ENCODE peak calls at places on chromosomes 7 and 10, in ten cellular contexts. One of them, this sample, is unnamed.

GRCh38 chr7:17915168-17915567 is 25.1 kb downstream of the SNX13 start:
- DNase-seq in GM23338: peak; percentile 21
- DNase-seq in breast epithelium: no peak
- DNase-seq in transverse colon: no peak
- DNase-seq in HCT116: no peak
- DNase-seq in prostate gland: no peak
- DNase-seq in HepG2: no peak
- DNase-seq in stomach: no peak
- DNase-seq in sigmoid colon: no peak
- DNase-seq in K562: no peak
- DNase-seq in this sample: no peak

GRCh38 chr7:101645951-101646350 is 16.9 kb upstream of the MYL10 start:
- DNase-seq in transverse colon: no peak
- DNase-seq in GM23338: no peak
- DNase-seq in sigmoid colon: no peak
- DNase-seq in HepG2: no peak
- DNase-seq in breast epithelium: no peak
- DNase-seq in K562: no peak
- DNase-seq in HCT116: no peak
- DNase-seq in prostate gland: no peak
- DNase-seq in stomach: no peak
- DNase-seq in this sample: no peak

GRCh38 chr7:44724276-44724675 is 24.4 kb upstream of the ZMIZ2 start:
- DNase-seq in prostate gland: no peak
- DNase-seq in stomach: no peak
- DNase-seq in K562: no peak
- DNase-seq in HepG2: no peak
- DNase-seq in sigmoid colon: no peak
- DNase-seq in breast epithelium: no peak
- DNase-seq in transverse colon: no peak
- DNase-seq in HCT116: no peak
- DNase-seq in GM23338: no peak
- DNase-seq in this sample: peak; percentile 20

GRCh38 chr10:8344756-8345155 is 290.3 kb downstream of the GATA3 start:
- DNase-seq in GM23338: no peak
- DNase-seq in transverse colon: no peak
- DNase-seq in K562: no peak
- DNase-seq in prostate gland: no peak
- DNase-seq in HepG2: no peak
- DNase-seq in stomach: no peak
- DNase-seq in HCT116: no peak
- DNase-seq in breast epithelium: no peak
- DNase-seq in sigmoid colon: no peak
- DNase-seq in this sample: no peak

GRCh38 chr10:77842652-77843212 is 83.8 kb downstream of the DLG5 start:
- DNase-seq in GM23338: no peak
- DNase-seq in sigmoid colon: no peak
- DNase-seq in K562: no peak
- DNase-seq in HCT116: no peak
- DNase-seq in prostate gland: no peak
- DNase-seq in stomach: no peak
- DNase-seq in transverse colon: no peak
- DNase-seq in HepG2: no peak
- DNase-seq in breast epithelium: no peak
- DNase-seq in this sample: peak; percentile 34

GRCh38 chr10:124612611-124613498 is 131.3 kb downstream of the FAM53B start:
- DNase-seq in prostate gland: no peak
- DNase-seq in breast epithelium: no peak
- DNase-seq in HCT116: peak; percentile 13
- DNase-seq in sigmoid colon: no peak
- DNase-seq in stomach: no peak
- DNase-seq in K562: peak; percentile 65
- DNase-seq in transverse colon: no peak
- DNase-seq in GM23338: peak; percentile 66
- DNase-seq in HepG2: peak; percentile 49
- DNase-seq in this sample: no peak

GRCh38 chr7:101702362-101702850 is 73.3 kb upstream of the MYL10 start:
- DNase-seq in HepG2: peak; percentile 56
- DNase-seq in breast epithelium: no peak
- DNase-seq in prostate gland: peak; percentile 49
- DNase-seq in transverse colon: peak; percentile 87
- DNase-seq in K562: no peak
- DNase-seq in HCT116: peak; percentile 23
- DNase-seq in sigmoid colon: no peak
- DNase-seq in GM23338: peak; percentile 63
- DNase-seq in stomach: no peak
- DNase-seq in this sample: no peak

GRCh38 chr10:79929409-79929904 is 19.4 kb downstream of the SFTPD start:
- DNase-seq in prostate gland: peak; percentile 72
- DNase-seq in K562: peak; percentile 88
- DNase-seq in HCT116: peak; percentile 62
- DNase-seq in sigmoid colon: peak; percentile 90
- DNase-seq in breast epithelium: peak; percentile 43
- DNase-seq in transverse colon: peak; percentile 83
- DNase-seq in GM23338: peak; percentile 93
- DNase-seq in HepG2: peak; percentile 59
- DNase-seq in stomach: peak; percentile 86
- DNase-seq in this sample: peak; percentile 91

DNA sequence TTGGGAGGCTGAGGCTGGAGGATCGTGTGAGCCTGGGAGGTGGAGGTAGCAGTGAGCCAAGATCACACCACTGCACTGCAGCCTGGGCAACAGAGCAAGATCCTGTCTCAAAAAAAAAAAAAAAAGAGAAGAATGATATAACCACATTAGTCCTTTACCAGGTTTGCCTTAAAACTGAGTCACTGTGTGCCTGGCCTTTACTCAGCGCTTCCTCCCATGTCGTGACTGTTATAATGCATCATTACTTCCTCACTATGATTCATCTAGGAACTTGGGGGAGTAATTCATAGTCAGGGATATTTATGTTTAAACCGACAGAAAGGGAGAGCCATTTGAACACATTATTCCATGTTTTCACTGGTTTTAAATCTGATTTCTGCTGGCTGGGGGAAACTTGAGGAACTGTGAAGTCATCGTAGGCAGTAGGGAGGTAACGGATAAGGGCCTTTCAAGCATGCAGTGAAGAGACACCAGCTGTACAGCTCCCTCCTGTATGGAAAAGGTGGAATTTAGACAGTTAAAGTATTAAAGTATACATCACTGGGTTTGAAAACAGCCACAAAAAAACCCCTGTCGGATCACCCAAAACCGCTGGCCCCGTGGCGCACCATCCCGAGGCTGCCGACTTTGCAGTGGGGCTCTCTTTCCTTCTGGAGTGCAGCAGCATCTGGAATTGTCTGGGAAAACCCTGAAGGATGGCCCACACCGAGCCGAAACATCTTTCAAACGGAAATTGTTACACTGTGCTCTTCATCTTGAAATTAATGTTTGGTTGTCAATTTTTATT is 119.8 kb downstream of the NKX6-2 start:
- DNase-seq in HCT116: no peak
- DNase-seq in stomach: no peak
- DNase-seq in transverse colon: no peak
- DNase-seq in K562: peak; percentile 20
- DNase-seq in prostate gland: no peak
- DNase-seq in breast epithelium: no peak
- DNase-seq in HepG2: no peak
- DNase-seq in sigmoid colon: no peak
- DNase-seq in GM23338: no peak
- DNase-seq in this sample: peak; percentile 20
- H3K36me3 ChIP-seq in HCT116: no peaks in the 10 kb centered on the region
- H3K36me3 ChIP-seq in stomach: peaks cover 9% of the 10 kb centered on the region
- H3K36me3 ChIP-seq in transverse colon: no peaks in the 10 kb centered on the region
- H3K36me3 ChIP-seq in K562: no peaks in the 10 kb centered on the region
- H3K36me3 ChIP-seq in prostate gland: no peaks in the 10 kb centered on the region
- H3K36me3 ChIP-seq in breast epithelium: no peaks in the 10 kb centered on the region
- H3K36me3 ChIP-seq in HepG2: peaks cover 2% of the 10 kb centered on the region
- H3K36me3 ChIP-seq in sigmoid colon: peaks cover 8% of the 10 kb centered on the region
- H3K36me3 ChIP-seq in GM23338: no peaks in the 10 kb centered on the region
- H3K36me3 ChIP-seq in this sample: no peaks in the 10 kb centered on the region

DNA sequence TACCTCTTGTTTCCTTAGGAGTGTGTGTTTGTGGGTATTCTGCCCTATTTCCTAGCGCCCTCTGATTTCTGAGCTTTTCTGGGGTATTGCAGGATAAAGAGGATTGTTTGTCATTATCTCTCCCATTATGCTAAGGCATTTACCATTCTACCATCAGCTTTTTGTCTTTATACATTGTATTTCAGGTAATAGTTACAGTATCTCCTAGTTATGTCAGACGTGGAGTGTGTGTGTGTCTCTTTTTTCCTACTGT is 6.9 kb downstream of the RSBN1L start:
- DNase-seq in HepG2: no peak
- DNase-seq in prostate gland: no peak
- DNase-seq in HCT116: no peak
- DNase-seq in GM23338: peak; percentile 38
- DNase-seq in sigmoid colon: no peak
- DNase-seq in K562: no peak
- DNase-seq in stomach: no peak
- DNase-seq in transverse colon: no peak
- DNase-seq in breast epithelium: no peak
- DNase-seq in this sample: no peak
- TF ChIP-seq CTCF in HepG2: no peak
- TF ChIP-seq CTCF in prostate gland: no peak
- TF ChIP-seq CTCF in HCT116: no peak
- TF ChIP-seq CTCF in GM23338: peak; percentile 41
- TF ChIP-seq CTCF in sigmoid colon: no peak
- TF ChIP-seq CTCF in K562: no peak
- TF ChIP-seq CTCF in stomach: no peak
- TF ChIP-seq CTCF in transverse colon: no peak
- TF ChIP-seq CTCF in breast epithelium: no peak
- TF ChIP-seq CTCF in this sample: no peak

GRCh38 chr7:30501264-30501663 is 3.4 kb downstream of the GGCT start:
- DNase-seq in HepG2: no peak
- DNase-seq in GM23338: no peak
- DNase-seq in stomach: no peak
- DNase-seq in HCT116: no peak
- DNase-seq in sigmoid colon: no peak
- DNase-seq in transverse colon: no peak
- DNase-seq in K562: no peak
- DNase-seq in breast epithelium: no peak
- DNase-seq in prostate gland: no peak
- DNase-seq in this sample: no peak

GRCh38 chr7:30505174-30505697 is 607 bp upstream of the GGCT start:
- DNase-seq in GM23338: no peak
- DNase-seq in prostate gland: no peak
- DNase-seq in transverse colon: no peak
- DNase-seq in HepG2: no peak
- DNase-seq in breast epithelium: no peak
- DNase-seq in K562: no peak
- DNase-seq in HCT116: no peak
- DNase-seq in stomach: no peak
- DNase-seq in sigmoid colon: no peak
- DNase-seq in this sample: no peak

GRCh38 chr7:30503273-30504212 is 1.1 kb downstream of the GGCT start:
- DNase-seq in breast epithelium: no peak
- DNase-seq in prostate gland: no peak
- DNase-seq in HCT116: no peak
- DNase-seq in sigmoid colon: no peak
- DNase-seq in HepG2: no peak
- DNase-seq in transverse colon: no peak
- DNase-seq in GM23338: no peak
- DNase-seq in stomach: no peak
- DNase-seq in K562: no peak
- DNase-seq in this sample: no peak

GRCh38 chr7:30502470-30503251 is 2.0 kb downstream of the GGCT start:
- DNase-seq in prostate gland: no peak
- DNase-seq in HCT116: no peak
- DNase-seq in K562: no peak
- DNase-seq in transverse colon: no peak
- DNase-seq in breast epithelium: no peak
- DNase-seq in stomach: no peak
- DNase-seq in HepG2: no peak
- DNase-seq in sigmoid colon: no peak
- DNase-seq in GM23338: no peak
- DNase-seq in this sample: no peak

DNA sequence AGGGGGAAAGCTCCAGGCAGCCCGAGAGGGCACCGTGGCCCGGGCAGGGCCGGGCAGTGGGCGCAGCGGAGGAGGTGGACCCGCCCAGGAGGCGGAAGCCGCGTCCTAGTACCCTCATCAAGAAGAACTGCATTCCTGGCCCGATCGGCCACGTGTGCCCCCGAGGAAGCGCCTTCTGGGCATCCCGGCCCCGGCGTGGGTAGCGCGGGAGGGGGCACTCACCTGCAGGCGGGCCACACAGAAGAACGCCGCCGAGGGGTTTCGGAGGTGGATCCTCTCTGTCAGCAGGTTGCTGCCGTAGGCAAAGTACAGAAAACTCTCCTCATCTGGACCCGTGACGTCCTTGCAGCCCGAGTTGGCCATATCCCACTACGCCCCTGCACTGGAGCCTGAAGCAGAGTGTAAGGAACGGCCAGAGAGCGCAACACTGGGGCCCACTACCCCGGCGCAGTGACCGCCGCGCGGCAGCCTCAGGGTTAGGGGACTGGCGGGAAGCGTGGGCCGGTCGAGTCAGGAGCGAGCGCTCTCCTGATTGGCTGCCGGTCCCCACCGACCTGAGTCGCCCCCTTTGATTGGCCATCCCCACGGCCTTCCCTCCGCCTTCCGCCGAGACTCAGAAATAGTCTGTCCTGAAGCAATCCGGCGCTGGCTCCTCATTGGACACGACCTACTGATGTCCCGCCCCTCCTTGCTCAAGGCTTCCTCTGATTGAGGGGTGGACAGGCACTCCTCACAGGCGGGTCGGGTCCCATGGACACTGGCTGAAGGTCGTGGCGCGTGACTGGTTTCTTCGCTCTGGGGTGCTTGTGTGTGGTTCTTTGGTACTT is at the start of gene GGCT:
- DNase-seq in GM23338: peak; percentile 100
- DNase-seq in sigmoid colon: peak; percentile 100
- DNase-seq in K562: peak; percentile 100
- DNase-seq in prostate gland: peak; percentile 100
- DNase-seq in transverse colon: peak; percentile 99
- DNase-seq in stomach: peak; percentile 99
- DNase-seq in HCT116: peak; percentile 96
- DNase-seq in HepG2: peak; percentile 97
- DNase-seq in breast epithelium: peak; percentile 99
- DNase-seq in this sample: peak; percentile 98
- TF ChIP-seq POLR2AphosphoS5 in GM23338: peak; percentile 99
- TF ChIP-seq POLR2AphosphoS5 in sigmoid colon: peak; percentile 81
- TF ChIP-seq POLR2AphosphoS5 in K562: peak; percentile 83
- TF ChIP-seq POLR2AphosphoS5 in prostate gland: peak; percentile 92
- TF ChIP-seq POLR2AphosphoS5 in transverse colon: peak; percentile 81
- TF ChIP-seq POLR2AphosphoS5 in stomach: peak; percentile 88
- TF ChIP-seq POLR2AphosphoS5 in HCT116: peak; percentile 97
- TF ChIP-seq POLR2AphosphoS5 in HepG2: peak; percentile 95
- TF ChIP-seq POLR2AphosphoS5 in breast epithelium: peak; percentile 73
- TF ChIP-seq POLR2AphosphoS5 in this sample: peak; percentile 93

GRCh38 chr7:890868-891267 is 14.5 kb downstream of the GET4 start:
- DNase-seq in stomach: no peak
- DNase-seq in sigmoid colon: no peak
- DNase-seq in K562: no peak
- DNase-seq in HepG2: no peak
- DNase-seq in prostate gland: no peak
- DNase-seq in HCT116: no peak
- DNase-seq in breast epithelium: no peak
- DNase-seq in GM23338: no peak
- DNase-seq in transverse colon: no peak
- DNase-seq in this sample: peak; percentile 63

GRCh38 chr7:891805-892204 is 15.5 kb downstream of the GET4 start:
- DNase-seq in stomach: no peak
- DNase-seq in prostate gland: no peak
- DNase-seq in breast epithelium: no peak
- DNase-seq in HepG2: no peak
- DNase-seq in HCT116: no peak
- DNase-seq in transverse colon: no peak
- DNase-seq in sigmoid colon: no peak
- DNase-seq in GM23338: no peak
- DNase-seq in K562: no peak
- DNase-seq in this sample: peak; percentile 70

GRCh38 chr7:892648-893593 is 16.6 kb downstream of the GET4 start:
- DNase-seq in GM23338: no peak
- DNase-seq in transverse colon: no peak
- DNase-seq in HCT116: no peak
- DNase-seq in sigmoid colon: no peak
- DNase-seq in HepG2: no peak
- DNase-seq in prostate gland: no peak
- DNase-seq in K562: no peak
- DNase-seq in stomach: no peak
- DNase-seq in breast epithelium: no peak
- DNase-seq in this sample: peak; percentile 68

GRCh38 chr7:889391-889790 is 13.0 kb downstream of the GET4 start:
- DNase-seq in stomach: no peak
- DNase-seq in HCT116: no peak
- DNase-seq in transverse colon: no peak
- DNase-seq in K562: no peak
- DNase-seq in breast epithelium: no peak
- DNase-seq in sigmoid colon: no peak
- DNase-seq in HepG2: no peak
- DNase-seq in prostate gland: no peak
- DNase-seq in GM23338: no peak
- DNase-seq in this sample: peak; percentile 62

DNA sequence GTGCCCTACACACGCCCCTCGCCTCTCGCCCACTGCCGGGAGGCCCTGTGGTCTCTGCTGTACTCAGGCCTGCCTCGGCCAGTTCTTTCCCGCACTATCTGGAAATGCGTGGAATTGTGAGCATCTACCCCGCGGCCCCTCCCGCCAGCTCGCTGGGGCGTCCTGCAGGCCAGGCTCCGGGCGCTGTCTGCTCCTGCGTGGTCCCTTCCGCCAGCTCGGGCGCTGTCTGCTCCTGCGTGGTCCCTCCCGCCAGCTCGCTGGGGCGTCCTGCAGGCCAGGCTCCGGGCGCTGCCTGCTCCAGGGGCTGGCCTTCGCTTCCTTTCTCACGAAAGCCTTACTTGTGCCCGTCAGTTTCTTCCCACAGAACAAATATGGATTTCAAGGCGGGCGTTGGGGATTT is 14.9 kb downstream of the GET4 start:
- DNase-seq in HCT116: no peak
- DNase-seq in HepG2: no peak
- DNase-seq in K562: no peak
- DNase-seq in GM23338: no peak
- DNase-seq in prostate gland: no peak
- DNase-seq in transverse colon: no peak
- DNase-seq in breast epithelium: no peak
- DNase-seq in stomach: no peak
- DNase-seq in sigmoid colon: no peak
- DNase-seq in this sample: peak; percentile 66
- H3K36me3 ChIP-seq in HCT116: peaks cover 4% of the 10 kb centered on the region
- H3K36me3 ChIP-seq in HepG2: peaks cover 48% of the 10 kb centered on the region
- H3K36me3 ChIP-seq in K562: peaks cover 93% of the 10 kb centered on the region
- H3K36me3 ChIP-seq in GM23338: peaks cover 6% of the 10 kb centered on the region
- H3K36me3 ChIP-seq in prostate gland: peaks cover 25% of the 10 kb centered on the region
- H3K36me3 ChIP-seq in transverse colon: no peaks in the 10 kb centered on the region
- H3K36me3 ChIP-seq in breast epithelium: peaks cover 11% of the 10 kb centered on the region
- H3K36me3 ChIP-seq in stomach: peaks cover 92% of the 10 kb centered on the region
- H3K36me3 ChIP-seq in sigmoid colon: peaks cover 90% of the 10 kb centered on the region
- H3K36me3 ChIP-seq in this sample: peaks cover 3% of the 10 kb centered on the region